ENCODE peak calls at places on chromosomes 4 and X, in four cellular contexts. W is psoas muscle, E is adrenal gland, J is IMR-90. Y is an unnamed sample.
A peak's percentile ranks its signal among the peaks of the same experiment; 100 is the strongest.

GRCh38 chr4:119671205-119671604 is 42.6 kb upstream of the PDE5A start:
- DNase-seq in E (no peak), J (no peak), W (no peak), Y (no peak)

GRCh38 chrX:46294234-46294633 is 251.0 kb downstream of the ZNF674 start:
- DNase-seq in W (no peak), J (no peak), E (no peak), Y (no peak)

GRCh38 chrX:70410921-70411320 is 12.2 kb upstream of the GDPD2 start:
- DNase-seq in J (no peak), W (no peak), E (no peak), Y (no peak)

GRCh38 chr4:78293841-78294301 is 236.7 kb downstream of the FRAS1 start:
- DNase-seq in E (no peak), J (peak; percentile 74), W (no peak), Y (no peak)

GRCh38 chrX:151703487-151703886 is 8.2 kb downstream of the PRRG3 start:
- DNase-seq in W (peak; percentile 53), J (no peak), E (no peak), Y (no peak)

GRCh38 chr4:27010334-27010940 is 149.8 kb downstream of the STIM2 start:
- DNase-seq in E (peak; percentile 62), W (peak; percentile 42), J (peak; percentile 75), Y (peak; percentile 77)

GRCh38 chr4:1458581-1458980 is 52.3 kb upstream of the NKX1-1 start:
- DNase-seq in W (no peak), J (no peak), E (no peak), Y (no peak)

GRCh38 chrX:73830489-73831414 is 267.8 kb downstream of the CHIC1 start:
- DNase-seq in W (no peak), E (no peak), J (no peak), Y (no peak)

GRCh38 chr4:1868912-1869311 is 2.3 kb upstream of the NSD2 start:
- DNase-seq in E (no peak), J (no peak), W (no peak), Y (no peak)

GRCh38 chr4:38805530-38806145 is 1.0 kb upstream of the TLR1 start:
- DNase-seq in J (no peak), W (no peak), E (no peak), Y (peak; percentile 44)

GRCh38 chrX:10110984-10111363 is 45.8 kb upstream of the CLCN4 start:
- DNase-seq in J (no peak), W (no peak), E (no peak), Y (peak; percentile 1)

GRCh38 chr4:37008199-37008598 is 236.3 kb upstream of the NWD2 start:
- DNase-seq in W (no peak), E (no peak), J (no peak), Y (peak; percentile 92)

GRCh38 chr4:172919269-172919668 is 249.3 kb upstream of the GALNT7 start:
- DNase-seq in E (no peak), W (no peak), J (no peak), Y (no peak)

GRCh38 chr4:102437111-102437510 is 64.0 kb upstream of the NFKB1 start:
- DNase-seq in J (no peak), W (no peak), E (no peak), Y (no peak)

GRCh38 chr4:186596850-186597390 is 41.6 kb upstream of the MTNR1A start:
- DNase-seq in E (no peak), J (no peak), W (no peak), Y (no peak)

GRCh38 chr4:70197842-70198241 is 2.3 kb downstream of the ODAM start:
- DNase-seq in E (no peak), J (no peak), W (no peak), Y (no peak)

GRCh38 chrX:44462851-44463250 is 79.8 kb downstream of the FUNDC1 start:
- DNase-seq in E (peak; percentile 14), J (peak; percentile 4), W (no peak), Y (peak; percentile 1)

GRCh38 chrX:100649550-100650356 is 5.8 kb downstream of the SRPX2 start:
- DNase-seq in E (no peak), J (peak; percentile 90), W (peak; percentile 77), Y (peak; percentile 93)

GRCh38 chr4:152352645-152353116 is 183.2 kb downstream of the FBXW7 start:
- DNase-seq in J (peak; percentile 97), E (peak; percentile 77), W (no peak), Y (peak; percentile 94)

GRCh38 chrX:31297881-31298280 is 226.0 kb upstream of the FTHL17 start:
- DNase-seq in W (no peak), J (no peak), E (no peak), Y (no peak)

GRCh38 chr4:73777612-73778011 is 37.2 kb downstream of the CXCL8 start:
- DNase-seq in W (no peak), E (no peak), J (peak; percentile 7), Y (peak; percentile 46)

GRCh38 chr4:83768146-83768545 is 232.2 kb downstream of the GPAT3 start:
- DNase-seq in W (no peak), J (no peak), E (no peak), Y (no peak)

GRCh38 chr4:83767017-83767541 is 231.2 kb downstream of the GPAT3 start:
- DNase-seq in J (no peak), W (no peak), E (no peak), Y (no peak)

GRCh38 chr4:83772680-83773079 is 236.8 kb downstream of the GPAT3 start:
- DNase-seq in E (no peak), W (no peak), J (peak; percentile 2), Y (no peak)

DNA sequence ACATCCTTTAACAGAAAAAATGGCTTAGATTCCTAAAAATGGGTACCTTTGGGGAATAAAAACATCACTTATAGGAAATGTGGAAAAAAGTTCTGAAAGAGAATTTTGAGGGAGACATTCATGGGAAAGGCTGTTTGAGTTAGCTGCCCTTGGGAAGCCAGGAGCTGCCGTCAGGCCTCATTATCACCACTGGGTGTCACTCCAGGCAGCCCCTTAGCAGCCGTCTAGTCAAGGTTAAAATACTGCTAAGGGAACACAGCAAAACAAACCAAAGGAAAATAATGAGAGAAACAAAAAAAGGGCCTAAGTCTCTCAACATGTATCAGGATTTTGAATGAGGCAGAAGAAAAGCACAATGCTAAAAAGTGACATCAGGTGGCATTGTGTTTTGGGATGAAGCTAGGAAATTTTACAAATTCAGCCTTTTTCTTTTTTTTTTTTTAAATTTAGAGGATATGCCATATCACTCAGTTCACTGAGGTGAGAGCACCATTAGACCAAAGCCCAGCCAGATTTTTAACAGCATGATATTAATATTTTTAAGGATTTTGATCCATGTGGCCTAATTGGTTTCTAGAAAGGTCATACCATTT is 235.3 kb downstream of the GPAT3 start:
- DNase-seq in J (peak; percentile 60), E (no peak), W (no peak), Y (peak; percentile 24)
- TF ChIP-seq CTCF in J (peak; percentile 88), E (no peak), W (peak; percentile 46), Y (peak; percentile 53)

GRCh38 chrX:137424679-137425078 is 141.2 kb upstream of the ZIC3 start:
- DNase-seq in E (no peak), W (no peak), J (no peak), Y (no peak)
- H3K4me3 ChIP-seq in E (no peak overlapping the region), W (no peak overlapping the region), J (no peak overlapping the region), Y (no peak overlapping the region)

DNA sequence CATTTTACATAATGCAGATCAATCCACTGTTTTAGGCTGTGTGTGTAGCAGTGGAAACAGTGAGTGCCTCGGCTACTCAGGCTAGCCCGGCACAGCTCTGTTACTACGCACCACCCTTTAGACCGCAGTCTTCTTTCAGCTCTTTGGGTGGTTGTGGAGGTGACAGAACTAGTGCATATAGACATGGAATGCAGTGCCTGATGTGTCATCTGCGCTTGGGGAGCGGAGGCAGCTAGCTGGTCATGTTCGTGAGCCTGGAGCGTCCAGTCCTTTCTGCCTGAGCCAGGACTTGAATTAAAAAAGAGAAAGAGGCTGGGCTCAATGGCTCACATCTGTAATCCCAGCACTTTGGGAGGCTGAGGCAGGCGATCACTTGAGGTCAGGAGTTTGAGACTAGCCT is 4.8 kb downstream of the TBC1D14 start:
- DNase-seq in E (no peak), W (no peak), J (no peak), Y (no peak)
- H3K4me1 ChIP-seq in E (peaks cover 91% of the 10 kb centered on the region), W (peaks cover 69% of the 10 kb centered on the region), J (peaks cover 13% of the 10 kb centered on the region), Y (peaks cover 23% of the 10 kb centered on the region)

GRCh38 chr4:180960758-180961401 is 1282.3 kb upstream of the TENM3 start:
- DNase-seq in W (no peak), E (no peak), J (no peak), Y (no peak)
- TF ChIP-seq CTCF in W (no peak), E (no peak), J (peak; percentile 9), Y (no peak)

GRCh38 chr4:113468165-113469022 is 293.1 kb downstream of the CAMK2D start:
- DNase-seq in E (peak; percentile 75), W (peak; percentile 78), J (peak; percentile 100), Y (peak; percentile 100)
- H3K4me3 ChIP-seq in E (peak overlapping the region; percentile 13), W (peak overlapping the region; percentile 41), J (peak overlapping the region; percentile 16), Y (no peak overlapping the region)